ENCODE peak calls at places on chromosomes 16 and 17, in nine cellular contexts. S is GM12878; T is tibial artery; U is bronchial epithelial cell; Y is PC-9; H is mesenchymal stem cell; P is left ventricle myocardium inferior; X is body of pancreas; D is CD8-positive, alpha-beta T cell. L is an unnamed sample.

GRCh38 chr17:41666336-41666680 is 22.4 kb upstream of the EIF1 start:
- DNase-seq in S (peak; percentile 75), T (no peak), U (no peak), Y (peak; percentile 36), H (peak; percentile 94), P (no peak), X (peak; percentile 62), D (no peak), L (peak; percentile 64)

GRCh38 chr16:4937782-4938682 is 1.1 kb upstream of the PPL start:
- DNase-seq in S (no peak), T (no peak), U (peak; percentile 40), Y (no peak), H (no peak), P (no peak), X (peak; percentile 51), D (no peak), L (no peak)

GRCh38 chr16:28097500-28097899 is 34.0 kb upstream of the GSG1L start:
- DNase-seq in S (no peak), T (peak; percentile 59), U (no peak), Y (no peak), H (no peak), P (no peak), X (no peak), D (no peak), L (peak; percentile 37)

GRCh38 chr16:57109500-57110105 is 17.2 kb downstream of the CPNE2 start:
- DNase-seq in S (no peak), T (no peak), U (no peak), Y (no peak), H (no peak), P (no peak), X (no peak), D (no peak), L (no peak)

GRCh38 chr17:35890774-35891155 is 10.6 kb upstream of the CCL5 start:
- DNase-seq in S (no peak), T (no peak), U (no peak), Y (no peak), H (no peak), P (no peak), X (peak; percentile 20), D (peak; percentile 82), L (peak; percentile 47)

GRCh38 chr17:61002316-61002736 is 324.7 kb downstream of the BCAS3 start:
- DNase-seq in S (no peak), T (no peak), U (peak; percentile 51), Y (no peak), H (peak; percentile 60), P (no peak), X (no peak), D (no peak), L (peak; percentile 2)

GRCh38 chr17:65472602-65473001 is 88.8 kb downstream of the AXIN2 start:
- DNase-seq in S (no peak), T (peak; percentile 87), U (no peak), Y (no peak), H (no peak), P (no peak), X (no peak), D (no peak), L (no peak)

GRCh38 chr16:65731840-65732239 is 610.0 kb upstream of the CDH11 start:
- DNase-seq in S (no peak), T (no peak), U (peak; percentile 92), Y (no peak), H (peak; percentile 4), P (no peak), X (no peak), D (no peak), L (no peak)

GRCh38 chr17:39674179-39674578 is 5.9 kb downstream of the PNMT start:
- DNase-seq in S (no peak), T (no peak), U (no peak), Y (no peak), H (no peak), P (no peak), X (no peak), D (no peak), L (no peak)

GRCh38 chr16:53056528-53056881 is 1.7 kb downstream of the CHD9 start:
- DNase-seq in S (no peak), T (no peak), U (no peak), Y (no peak), H (peak; percentile 67), P (no peak), X (no peak), D (no peak), L (no peak)

GRCh38 chr16:66979011-66979717 is 9.2 kb upstream of the CES4A start:
- DNase-seq in S (no peak), T (no peak), U (peak; percentile 26), Y (no peak), H (no peak), P (peak; percentile 48), X (no peak), D (no peak), L (no peak)

DNA sequence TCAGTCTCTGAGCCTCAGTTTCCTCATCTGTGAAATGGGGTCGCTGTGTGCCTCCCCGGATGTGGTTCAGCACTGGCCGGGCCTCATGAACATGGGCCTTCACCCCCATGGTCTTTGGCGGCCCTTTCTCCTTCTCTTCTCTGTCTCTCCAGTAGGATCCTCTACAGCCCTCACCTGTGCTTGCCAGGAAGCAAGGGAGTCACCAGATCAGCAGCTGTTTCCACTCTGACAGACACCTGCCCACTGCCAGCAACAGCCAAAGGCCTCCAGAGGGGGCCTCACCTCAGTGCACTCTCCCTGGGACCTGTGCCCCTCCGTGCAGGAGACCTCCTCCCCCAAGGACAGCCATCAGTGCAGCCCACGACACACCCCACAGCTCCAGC is 89.4 kb downstream of the C16orf78 start:
- DNase-seq in S (no peak), T (peak; percentile 49), U (no peak), Y (no peak), H (no peak), P (no peak), X (no peak), D (peak; percentile 51), L (peak; percentile 43)
- H3K4me3 ChIP-seq in S (no peak overlapping the region), T (no peak overlapping the region), U (no peak overlapping the region), Y (no peak overlapping the region), H (no peak overlapping the region), P (no peak overlapping the region), X (no peak overlapping the region), D (peak overlapping the region; percentile 10), L (no peak overlapping the region)

GRCh38 chr17:75241996-75242460 is 19.4 kb downstream of the GGA3 start:
- DNase-seq in S (no peak), T (no peak), U (no peak), Y (no peak), H (no peak), P (no peak), X (no peak), D (no peak), L (peak; percentile 29)

GRCh38 chr17:75244133-75244866 is 17.1 kb downstream of the GGA3 start:
- DNase-seq in S (no peak), T (no peak), U (no peak), Y (no peak), H (no peak), P (no peak), X (no peak), D (no peak), L (no peak)

GRCh38 chr17:75241143-75241430 is 20.3 kb downstream of the GGA3 start:
- DNase-seq in S (no peak), T (no peak), U (no peak), Y (no peak), H (no peak), P (no peak), X (no peak), D (no peak), L (no peak)

GRCh38 chr17:75241502-75241901 is 19.9 kb downstream of the GGA3 start:
- DNase-seq in S (no peak), T (no peak), U (no peak), Y (no peak), H (no peak), P (no peak), X (no peak), D (no peak), L (peak; percentile 26)

DNA sequence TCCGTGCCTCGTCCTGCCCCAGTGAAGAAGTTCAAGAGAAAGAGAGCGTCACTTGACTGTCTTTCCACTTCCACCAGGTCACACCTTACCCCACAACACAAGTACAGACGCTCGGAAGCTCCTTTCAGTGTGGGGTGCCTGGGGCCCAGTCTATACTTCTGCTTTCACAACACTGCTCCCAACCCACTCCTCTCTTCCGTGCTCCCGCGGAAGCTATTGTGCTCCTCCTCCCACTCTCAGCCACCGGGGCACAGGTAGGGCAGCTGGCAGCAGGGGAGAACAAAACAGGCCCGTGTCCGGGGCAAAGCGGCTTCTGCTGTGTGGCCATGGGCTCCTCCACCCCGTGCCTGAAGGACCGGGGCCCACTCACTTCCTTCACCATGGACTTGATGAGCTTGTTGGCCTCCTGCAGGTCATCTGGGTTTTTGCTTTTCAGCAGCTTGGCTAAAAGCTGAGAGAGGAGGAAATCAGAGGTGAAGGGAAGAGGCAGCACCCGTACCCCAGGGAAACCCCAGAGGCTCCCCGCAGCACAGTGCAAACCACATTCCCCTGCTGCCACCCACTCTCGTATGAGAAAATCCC is 18.9 kb downstream of the GGA3 start:
- DNase-seq in S (no peak), T (no peak), U (no peak), Y (no peak), H (no peak), P (no peak), X (no peak), D (no peak), L (peak; percentile 32)
- H3K36me3 ChIP-seq in S (peaks cover 68% of the 10 kb centered on the region), T (peaks cover 76% of the 10 kb centered on the region), U (peaks cover 55% of the 10 kb centered on the region), Y (peaks cover 9% of the 10 kb centered on the region), H (peaks cover 89% of the 10 kb centered on the region), P (peaks cover 90% of the 10 kb centered on the region), X (peaks cover 46% of the 10 kb centered on the region), D (peaks cover 74% of the 10 kb centered on the region), L (peaks cover 62% of the 10 kb centered on the region)

DNA sequence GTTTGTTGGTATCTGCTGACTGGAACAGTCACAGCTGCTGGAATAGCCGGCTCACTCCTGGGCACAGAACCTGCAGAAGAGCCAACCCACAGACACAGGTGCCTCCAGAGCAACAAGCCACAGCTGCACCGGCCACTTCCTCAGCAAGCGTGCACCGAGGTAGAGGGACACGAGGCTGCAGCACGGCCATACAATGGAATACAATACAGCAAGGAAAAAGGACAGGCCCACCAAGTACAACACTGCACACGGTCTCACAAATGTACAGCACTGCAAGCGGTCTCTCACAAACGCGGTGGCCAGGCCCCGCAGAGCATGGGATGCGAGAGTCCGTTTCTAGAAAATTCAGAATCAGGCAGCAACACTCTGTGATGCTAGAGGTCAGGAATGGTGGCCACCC is 47.4 kb upstream of the PABPN1L start:
- DNase-seq in S (no peak), T (no peak), U (no peak), Y (no peak), H (no peak), P (no peak), X (no peak), D (no peak), L (no peak)
- H3K27me3 ChIP-seq in S (no peaks in the 10 kb centered on the region), T (no peaks in the 10 kb centered on the region), U (no peaks in the 10 kb centered on the region), Y (peaks cover 3% of the 10 kb centered on the region), H (no peaks in the 10 kb centered on the region), P (peaks cover 26% of the 10 kb centered on the region), X (no peaks in the 10 kb centered on the region), D (no peaks in the 10 kb centered on the region), L (no peaks in the 10 kb centered on the region)

DNA sequence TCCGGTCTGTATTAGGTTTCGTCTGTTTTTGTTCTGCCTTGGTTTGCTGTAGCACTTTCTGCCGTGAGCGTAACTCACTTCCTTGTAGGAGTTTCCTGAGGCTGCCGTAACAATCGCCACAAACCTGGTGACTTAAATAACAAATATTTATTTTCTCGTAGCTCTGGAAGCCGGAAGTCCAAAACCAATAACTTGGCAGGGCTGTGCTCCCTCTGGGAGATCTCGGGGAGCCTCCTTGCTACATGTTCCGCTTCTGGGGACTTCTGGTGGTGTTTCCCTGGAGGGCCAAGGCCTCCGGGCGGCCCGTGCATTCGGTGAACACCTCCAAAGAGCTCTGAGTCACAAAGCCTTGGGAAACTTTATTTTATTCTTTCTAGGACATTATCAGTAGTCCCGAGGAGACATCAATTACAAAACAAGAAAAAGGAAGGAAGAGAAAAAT is 6.8 kb upstream of the WDR45B start:
- DNase-seq in S (no peak), T (no peak), U (peak; percentile 67), Y (peak; percentile 70), H (no peak), P (no peak), X (no peak), D (no peak), L (no peak)
- H3K4me3 ChIP-seq in S (no peak overlapping the region), T (no peak overlapping the region), U (no peak overlapping the region), Y (no peak overlapping the region), H (no peak overlapping the region), P (peak overlapping the region; percentile 11), X (no peak overlapping the region), D (no peak overlapping the region), L (no peak overlapping the region)